ENCODE peak calls at places on chromosomes 16 and 17, in six cellular contexts. I, B, N, X, T and G are unnamed samples.

GRCh38 chr17:75614006-75614405 is 19.2 kb upstream of the SMIM5 start:
- DNase-seq in I (no peak), B (no peak), N (no peak), X (no peak), T (no peak), G (no peak)

GRCh38 chr16:85699628-85700027 is 10.9 kb upstream of the GINS2 start:
- DNase-seq in I (peak; percentile 82), B (peak; percentile 39), N (peak; percentile 38), X (peak; percentile 49), T (no peak), G (no peak)

GRCh38 chr16:85329059-85329812 is 217.0 kb upstream of the CIBAR2 start:
- DNase-seq in I (no peak), B (no peak), N (peak; percentile 62), X (no peak), T (no peak), G (peak; percentile 9)

GRCh38 chr17:74738051-74738996 is 1.3 kb downstream of the RAB37 start:
- DNase-seq in I (no peak), B (no peak), N (peak; percentile 63), X (no peak), T (no peak), G (no peak)

GRCh38 chr17:49384962-49385361 is 22.9 kb upstream of the ZNF652 start:
- DNase-seq in I (no peak), B (no peak), N (no peak), X (no peak), T (no peak), G (no peak)

GRCh38 chr17:64213995-64214507 is 49.0 kb downstream of the TEX2 start:
- DNase-seq in I (no peak), B (no peak), N (no peak), X (no peak), T (no peak), G (no peak)

GRCh38 chr16:85354623-85355514 is 242.6 kb upstream of the CIBAR2 start:
- DNase-seq in I (no peak), B (peak; percentile 92), N (peak; percentile 12), X (peak; percentile 87), T (no peak), G (peak; percentile 80)

GRCh38 chr17:65121916-65122821 is 15.0 kb upstream of the RGS9 start:
- DNase-seq in I (no peak), B (no peak), N (no peak), X (no peak), T (no peak), G (no peak)

GRCh38 chr17:66791337-66791736 is 43.6 kb upstream of the CACNG5 start:
- DNase-seq in I (peak; percentile 72), B (no peak), N (no peak), X (no peak), T (no peak), G (no peak)

GRCh38 chr17:77915594-77916021 is 42.9 kb upstream of the TNRC6C start:
- DNase-seq in I (no peak), B (no peak), N (no peak), X (no peak), T (no peak), G (no peak)

GRCh38 chr16:58883131-58883530 is 149.0 kb upstream of the GOT2 start:
- DNase-seq in I (no peak), B (no peak), N (no peak), X (no peak), T (no peak), G (no peak)

GRCh38 chr16:57724541-57724940 is 11.0 kb upstream of the KATNB1 start:
- DNase-seq in I (no peak), B (no peak), N (no peak), X (no peak), T (no peak), G (no peak)

GRCh38 chr16:3467920-3468319 is 24.4 kb downstream of the NAA60 start:
- DNase-seq in I (no peak), B (peak; percentile 48), N (peak; percentile 15), X (no peak), T (no peak), G (no peak)